ENCODE peak calls at places on chromosome 15, in five cellular contexts. B, E, Y, U and M are unnamed samples.
A peak's percentile ranks its signal among the peaks of the same experiment; 100 is the strongest.

GRCh38 chr15:85709250-85709649 is 85.5 kb downstream of the KLHL25 start:
- DNase-seq in B (no peak), E (no peak), Y (no peak), U (no peak), M (no peak)

GRCh38 chr15:20645956-20646355 is 104.4 kb upstream of the GOLGA6L6 start:
- DNase-seq in B (no peak), E (no peak), Y (no peak), U (no peak), M (no peak)

GRCh38 chr15:92845109-92845508 is 55.0 kb upstream of the CHD2 start:
- DNase-seq in B (no peak), E (no peak), Y (no peak), U (no peak), M (peak; percentile 26)

GRCh38 chr15:76147906-76148553 is 88.2 kb downstream of the TMEM266 start:
- DNase-seq in B (no peak), E (no peak), Y (peak; percentile 56), U (peak; percentile 66), M (no peak)

GRCh38 chr15:94168250-94168649 is 63.1 kb upstream of the MCTP2 start:
- DNase-seq in B (no peak), E (no peak), Y (peak; percentile 5), U (no peak), M (no peak)

GRCh38 chr15:71294251-71294635 is 179.0 kb downstream of the THSD4 start:
- DNase-seq in B (no peak), E (no peak), Y (no peak), U (no peak), M (no peak)

GRCh38 chr15:74315626-74316025 is 51.8 kb downstream of the CYP11A1 start:
- DNase-seq in B (no peak), E (no peak), Y (no peak), U (no peak), M (no peak)

GRCh38 chr15:73273181-73274002 is 95.4 kb downstream of the HCN4 start:
- DNase-seq in B (no peak), E (no peak), Y (peak; percentile 28), U (peak; percentile 48), M (no peak)

GRCh38 chr15:45402955-45403892 is 24.9 kb upstream of the GATM start:
- DNase-seq in B (no peak), E (no peak), Y (peak; percentile 10), U (peak; percentile 14), M (no peak)